ENCODE peak calls at places on chromosomes 6 and 20, in five cellular contexts. Q is spleen, U is HepG2, M is stomach, D is breast epithelium. K is an unnamed sample.

GRCh38 chr6:136510782-136511181 is 39.4 kb downstream of the MAP7 start:
- DNase-seq in Q (no peak), U (no peak), M (no peak), D (no peak), K (no peak)

GRCh38 chr6:73394577-73395354 is at the start of gene DDX43:
- DNase-seq in Q (peak; percentile 84), U (no peak), M (no peak), D (no peak), K (peak; percentile 80)

GRCh38 chr6:73774311-73774766 is 78.3 kb downstream of the CD109 start:
- DNase-seq in Q (no peak), U (no peak), M (no peak), D (no peak), K (peak; percentile 78)

GRCh38 chr6:45812937-45813336 is 202.7 kb downstream of the CLIC5 start:
- DNase-seq in Q (no peak), U (no peak), M (no peak), D (no peak), K (no peak)

GRCh38 chr6:118451839-118452238 is 96.3 kb upstream of the PLN start:
- DNase-seq in Q (no peak), U (no peak), M (no peak), D (no peak), K (no peak)

GRCh38 chr6:75348882-75349261 is 64.3 kb upstream of the TMEM30A start:
- DNase-seq in Q (no peak), U (no peak), M (no peak), D (no peak), K (no peak)

GRCh38 chr20:32397567-32398084 is 39.5 kb downstream of the ASXL1 start:
- DNase-seq in Q (no peak), U (no peak), M (no peak), D (no peak), K (no peak)

GRCh38 chr20:43563429-43563828 is 4.6 kb downstream of the SGK2 start:
- DNase-seq in Q (no peak), U (peak; percentile 45), M (no peak), D (no peak), K (no peak)

GRCh38 chr20:44632103-44632752 is 19.3 kb downstream of the ADA start:
- DNase-seq in Q (no peak), U (no peak), M (no peak), D (no peak), K (no peak)

GRCh38 chr6:3231213-3232016 is 4.0 kb upstream of the TUBB2B start:
- DNase-seq in Q (no peak), U (peak; percentile 80), M (peak; percentile 82), D (peak; percentile 65), K (peak; percentile 91)

GRCh38 chr6:117463762-117464665 is 18.5 kb upstream of the DCBLD1 start:
- DNase-seq in Q (no peak), U (no peak), M (no peak), D (no peak), K (no peak)

GRCh38 chr6:121460170-121460569 is 24.7 kb downstream of the GJA1 start:
- DNase-seq in Q (no peak), U (no peak), M (no peak), D (no peak), K (no peak)

GRCh38 chr6:14040042-14040441 is 77.5 kb upstream of the CD83 start:
- DNase-seq in Q (no peak), U (peak; percentile 11), M (no peak), D (no peak), K (no peak)

GRCh38 chr20:45432294-45432693 is 16.4 kb downstream of the PIGT start:
- DNase-seq in Q (no peak), U (no peak), M (no peak), D (no peak), K (no peak)

GRCh38 chr6:30364591-30364990 is 19.6 kb downstream of the RPP21 start:
- DNase-seq in Q (no peak), U (peak; percentile 17), M (no peak), D (no peak), K (no peak)

GRCh38 chr20:35903843-35904242 is 50.5 kb downstream of the SCAND1 start:
- DNase-seq in Q (no peak), U (no peak), M (no peak), D (no peak), K (no peak)

GRCh38 chr6:39654121-39654520 is 71.1 kb downstream of the KIF6 start:
- DNase-seq in Q (no peak), U (no peak), M (no peak), D (no peak), K (no peak)

GRCh38 chr6:160239929-160240690 is 18.5 kb downstream of the SLC22A2 start:
- DNase-seq in Q (no peak), U (no peak), M (no peak), D (no peak), K (no peak)

GRCh38 chr6:129929433-129929832 is 68.3 kb upstream of the TMEM244 start:
- DNase-seq in Q (no peak), U (no peak), M (no peak), D (no peak), K (no peak)

GRCh38 chr6:99563056-99563723 is 5.3 kb downstream of the CCNC start:
- DNase-seq in Q (no peak), U (no peak), M (no peak), D (no peak), K (no peak)

GRCh38 chr6:21099338-21100314 is 493.9 kb upstream of the SOX4 start:
- DNase-seq in Q (no peak), U (peak; percentile 52), M (no peak), D (no peak), K (no peak)

GRCh38 chr6:32183483-32184083 is 470 bp downstream of the AGER start:
- DNase-seq in Q (peak; percentile 66), U (no peak), M (no peak), D (no peak), K (no peak)
- TF ChIP-seq POLR2AphosphoS5 in Q (no peak), U (no peak), M (no peak), D (no peak), K (no peak)

GRCh38 chr20:50592282-50593004 is 82.3 kb downstream of the PTPN1 start:
- DNase-seq in Q (peak; percentile 83), U (no peak), M (peak; percentile 89), D (no peak), K (peak; percentile 80)
- TF ChIP-seq POLR2A in Q (no peak), U (no peak), M (no peak), D (no peak), K (no peak)

GRCh38 chr6:167495506-167496391 is 170.9 kb downstream of the TTLL2 start:
- DNase-seq in Q (no peak), U (no peak), M (no peak), D (no peak), K (peak; percentile 48)
- TF ChIP-seq POLR2AphosphoS5 in Q (no peak), U (no peak), M (no peak), D (no peak), K (no peak)

GRCh38 chr20:51400051-51400926 is 142.2 kb downstream of the NFATC2 start:
- DNase-seq in Q (peak; percentile 84), U (no peak), M (peak; percentile 32), D (no peak), K (no peak)
- TF ChIP-seq POLR2A in Q (no peak), U (no peak), M (no peak), D (no peak), K (no peak)

DNA sequence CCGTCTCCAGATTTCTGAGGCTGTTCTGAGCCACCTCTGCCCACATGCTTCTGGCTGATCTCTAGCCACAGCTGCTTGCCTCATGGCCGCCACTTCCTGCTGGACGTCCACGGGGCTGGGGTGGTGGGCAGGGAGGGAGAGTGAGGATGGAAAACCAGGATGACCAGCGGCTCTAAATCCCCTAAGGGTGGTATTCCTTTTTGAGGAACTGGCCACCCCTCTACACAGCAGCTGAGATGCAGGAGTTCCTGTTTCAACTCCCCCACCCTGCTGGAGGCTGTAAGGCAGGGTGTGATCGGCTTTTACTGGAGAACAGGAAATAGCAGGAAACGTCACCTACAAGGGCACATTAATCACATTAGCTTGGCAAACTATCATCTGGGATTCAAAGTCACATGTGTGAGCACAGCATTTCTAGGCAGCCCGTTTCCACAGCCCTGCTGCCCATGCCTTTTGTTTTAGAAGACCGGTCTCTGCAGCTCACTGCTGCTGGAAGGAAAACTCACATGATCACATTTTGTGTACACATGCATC is 181.6 kb upstream of the ECI2 start:
- DNase-seq in Q (no peak), U (no peak), M (peak; percentile 37), D (no peak), K (no peak)
- TF ChIP-seq POLR2AphosphoS5 in Q (no peak), U (no peak), M (peak; percentile 81), D (peak; percentile 33), K (peak; percentile 15)

DNA sequence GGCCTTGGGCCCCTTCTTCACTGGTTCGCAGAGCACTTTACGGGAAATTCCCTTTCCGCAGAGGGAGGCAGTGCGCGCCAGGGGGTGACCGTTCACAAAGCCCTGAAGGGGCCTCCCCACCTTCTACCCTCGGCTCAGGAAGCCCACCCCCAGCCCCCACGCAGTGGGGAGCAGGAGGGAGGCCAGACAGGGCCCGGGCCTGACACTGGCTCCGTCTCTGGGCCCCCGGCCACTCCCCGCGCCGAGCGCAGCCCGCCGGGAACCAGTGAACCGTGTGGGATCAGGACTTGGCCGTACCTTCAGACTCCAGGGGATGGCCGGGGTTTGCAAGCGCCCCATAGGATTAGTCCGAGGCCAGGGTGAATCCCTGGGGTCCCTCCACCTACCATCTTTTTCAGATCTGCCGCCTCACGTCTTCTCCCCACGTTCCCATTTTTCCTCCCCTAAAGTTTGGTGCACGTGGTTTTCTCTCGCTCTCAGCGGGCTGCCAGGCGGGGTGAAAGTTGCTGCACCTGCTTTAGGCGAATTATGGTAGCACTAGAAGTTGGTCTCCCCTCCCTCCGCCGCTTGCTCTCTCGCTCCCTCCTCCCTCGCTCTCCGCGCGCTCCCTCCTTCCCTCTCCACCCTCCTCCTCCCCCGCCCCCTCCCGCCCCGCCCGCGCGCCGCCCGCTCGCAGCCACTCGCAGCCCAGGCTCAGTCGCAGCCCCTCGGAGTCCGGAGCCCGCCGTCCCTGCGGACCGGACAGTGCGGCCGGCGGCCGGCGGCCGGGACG is at the start of gene FOXP4:
- DNase-seq in Q (peak; percentile 94), U (peak; percentile 91), M (peak; percentile 91), D (peak; percentile 85), K (peak; percentile 96)
- TF ChIP-seq POLR2A in Q (no peak), U (no peak), M (no peak), D (no peak), K (no peak)

GRCh38 chr6:44789790-44790189 is 402.3 kb downstream of the CDC5L start:
- DNase-seq in Q (no peak), U (no peak), M (no peak), D (no peak), K (no peak)
- TF ChIP-seq POLR2AphosphoS5 in Q (no peak), U (no peak), M (no peak), D (no peak), K (peak; percentile 62)

K was measured in sigmoid colon.